ENCODE peak calls at places on chromosomes 13 and 19, in nine cellular contexts. J is pancreas, M is activated B cell treated with CpG ODN at 0.5 μM for 24 hours, V is colonic mucosa, L is WERI-Rb-1, T is fibroblast of lung, A is AG09319, C is right lobe of liver, E is endodermal cell. Q is an unnamed sample.

GRCh38 chr19:43939557-43940260 is 4.6 kb upstream of the ZNF45 start:
- DNase-seq in J (no peak), M (no peak), V (no peak), L (no peak), T (no peak), A (no peak), C (no peak), E (no peak), Q (no peak)

GRCh38 chr13:48559638-48560320 is 26.9 kb upstream of the RCBTB2 start:
- DNase-seq in J (no peak), M (no peak), V (no peak), L (no peak), T (peak; percentile 68), A (no peak), C (no peak), E (no peak), Q (no peak)

GRCh38 chr13:46367622-46368327 is 19.3 kb downstream of the RUBCNL start:
- DNase-seq in J (no peak), M (no peak), V (no peak), L (no peak), T (peak; percentile 64), A (no peak), C (no peak), E (no peak), Q (no peak)

GRCh38 chr19:55325172-55325571 is at the start of gene TMEM150B:
- DNase-seq in J (no peak), M (no peak), V (no peak), L (no peak), T (no peak), A (no peak), C (no peak), E (no peak), Q (no peak)

GRCh38 chr13:46040763-46041162 is 11.8 kb downstream of the ZC3H13 start:
- DNase-seq in J (no peak), M (no peak), V (no peak), L (no peak), T (no peak), A (no peak), C (no peak), E (no peak), Q (no peak)

GRCh38 chr13:40187324-40187795 is 479.1 kb downstream of the FOXO1 start:
- DNase-seq in J (no peak), M (no peak), V (no peak), L (no peak), T (no peak), A (no peak), C (no peak), E (peak; percentile 69), Q (no peak)

GRCh38 chr13:31896427-31896826 is 135.1 kb upstream of the FRY start:
- DNase-seq in J (no peak), M (no peak), V (no peak), L (no peak), T (peak; percentile 77), A (no peak), C (no peak), E (no peak), Q (no peak)

GRCh38 chr19:31314156-31314555 is 35.1 kb downstream of the TSHZ3 start:
- DNase-seq in J (no peak), M (no peak), V (no peak), L (no peak), T (no peak), A (no peak), C (no peak), E (no peak), Q (no peak)

GRCh38 chr13:112658807-112659206 is 31.0 kb upstream of the ATP11A start:
- DNase-seq in J (no peak), M (no peak), V (no peak), L (no peak), T (no peak), A (no peak), C (no peak), E (peak; percentile 56), Q (no peak)

GRCh38 chr13:51044023-51044665 is 66.9 kb downstream of the C13orf42 start:
- DNase-seq in J (no peak), M (no peak), V (no peak), L (peak; percentile 25), T (no peak), A (no peak), C (no peak), E (peak; percentile 69), Q (no peak)

GRCh38 chr13:70541451-70541850 is 433.2 kb upstream of the KLHL1 start:
- DNase-seq in J (no peak), M (no peak), V (no peak), L (no peak), T (no peak), A (no peak), C (no peak), E (no peak), Q (no peak)

GRCh38 chr13:46278474-46278873 is 66.7 kb downstream of the LRRC63 start:
- DNase-seq in J (no peak), M (no peak), V (no peak), L (no peak), T (no peak), A (no peak), C (no peak), E (peak; percentile 76), Q (no peak)

GRCh38 chr13:44452418-44452817 is 78.8 kb downstream of the SERP2 start:
- DNase-seq in J (no peak), M (no peak), V (no peak), L (no peak), T (no peak), A (no peak), C (no peak), E (no peak), Q (no peak)

GRCh38 chr19:49336482-49337266 is 1.5 kb downstream of the CD37 start:
- DNase-seq in J (no peak), M (peak; percentile 10), V (no peak), L (no peak), T (no peak), A (no peak), C (peak; percentile 45), E (peak; percentile 40), Q (no peak)

GRCh38 chr13:45372189-45373115 is 31.5 kb upstream of the TPT1 start:
- DNase-seq in J (no peak), M (no peak), V (no peak), L (no peak), T (no peak), A (peak; percentile 19), C (no peak), E (peak; percentile 58), Q (no peak)

GRCh38 chr19:29962777-29963176 is 20.7 kb downstream of the URI1 start:
- DNase-seq in J (no peak), M (no peak), V (no peak), L (no peak), T (no peak), A (no peak), C (no peak), E (no peak), Q (no peak)

GRCh38 chr19:29964171-29964570 is 22.1 kb downstream of the URI1 start:
- DNase-seq in J (no peak), M (no peak), V (no peak), L (no peak), T (no peak), A (no peak), C (no peak), E (no peak), Q (no peak)

GRCh38 chr19:29963576-29963975 is 21.5 kb downstream of the URI1 start:
- DNase-seq in J (no peak), M (no peak), V (no peak), L (no peak), T (no peak), A (no peak), C (no peak), E (no peak), Q (no peak)

GRCh38 chr19:29965529-29965928 is 23.5 kb downstream of the URI1 start:
- DNase-seq in J (no peak), M (no peak), V (no peak), L (no peak), T (peak; percentile 85), A (no peak), C (no peak), E (no peak), Q (no peak)

DNA sequence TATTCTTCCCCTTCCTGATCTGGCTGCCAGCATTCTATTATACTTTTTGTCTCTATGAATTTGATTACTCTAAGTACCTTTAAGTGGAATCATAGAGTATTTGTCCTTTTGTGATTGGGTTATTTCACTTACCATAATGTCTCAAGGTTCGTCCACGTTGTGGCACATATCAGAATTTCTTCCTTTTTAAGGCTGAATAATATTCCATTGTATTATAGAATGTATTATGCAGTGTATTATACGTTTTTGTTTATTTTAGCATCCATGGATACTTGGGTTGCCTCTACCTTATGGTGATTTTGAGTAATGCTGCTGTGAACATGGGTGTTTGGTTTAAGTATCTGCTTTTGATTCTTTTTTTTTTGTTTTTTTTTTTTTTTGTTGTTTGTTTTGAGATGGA is 19.3 kb downstream of the URI1 start:
- DNase-seq in J (no peak), M (no peak), V (no peak), L (no peak), T (no peak), A (no peak), C (no peak), E (no peak), Q (no peak)
- TF ChIP-seq CTCF in J (no peak), M (no peak), V (no peak), L (no peak), T (no peak), A (no peak), C (no peak), E (no peak), Q (no peak)

GRCh38 chr19:35628565-35629331 is at the start of gene RBM42:
- DNase-seq in J (peak; percentile 95), M (peak; percentile 96), V (peak; percentile 97), L (peak; percentile 97), T (peak; percentile 99), A (peak; percentile 97), C (peak; percentile 97), E (peak; percentile 99), Q (peak; percentile 97)
- TF ChIP-seq CTCF in J (no peak), M (no peak), V (no peak), L (no peak), T (no peak), A (no peak), C (no peak), E (no peak), Q (no peak)

GRCh38 chr13:67736646-67737420 is 506.7 kb upstream of the PCDH9 start:
- DNase-seq in J (no peak), M (no peak), V (peak; percentile 21), L (peak; percentile 7), T (peak; percentile 92), A (no peak), C (no peak), E (peak; percentile 82), Q (peak; percentile 44)
- TF ChIP-seq CTCF in J (no peak), M (no peak), V (peak; percentile 16), L (peak; percentile 27), T (peak; percentile 59), A (no peak), C (peak; percentile 21), E (peak; percentile 83), Q (peak; percentile 66)

GRCh38 chr13:102729560-102730275 is 34.9 kb upstream of the METTL21C start:
- DNase-seq in J (no peak), M (no peak), V (no peak), L (no peak), T (peak; percentile 67), A (no peak), C (no peak), E (no peak), Q (no peak)

GRCh38 chr13:102726430-102726829 is 31.6 kb upstream of the METTL21C start:
- DNase-seq in J (no peak), M (no peak), V (no peak), L (peak; percentile 67), T (no peak), A (no peak), C (no peak), E (no peak), Q (no peak)

GRCh38 chr13:102721800-102722231 is 27.0 kb upstream of the METTL21C start:
- DNase-seq in J (no peak), M (no peak), V (no peak), L (no peak), T (peak; percentile 8), A (no peak), C (no peak), E (no peak), Q (no peak)

GRCh38 chr13:102724923-102725322 is 30.1 kb upstream of the METTL21C start:
- DNase-seq in J (no peak), M (no peak), V (no peak), L (peak; percentile 59), T (peak; percentile 24), A (no peak), C (peak; percentile 49), E (no peak), Q (no peak)
- TF ChIP-seq CTCF in J (no peak), M (no peak), V (no peak), L (peak; percentile 80), T (peak; percentile 55), A (peak; percentile 62), C (peak; percentile 82), E (no peak), Q (no peak)